ENCODE peak calls at places on chromosomes 5 and 9, in eight cellular contexts. C is HuH-7; T is T1000; L is heart right ventricle; O is CD8-positive, alpha-beta T cell; M is stimulated activated CD4-positive, alpha-beta T cell treated with anti-CD3 and anti-CD28 coated beads, Interleukin-15, amount 100 ng/mL, for 24 hours; H is C1 segment of cervical spinal cord; J is T-helper 2 cell. Z is an unnamed sample.

GRCh38 chr5:6592611-6593010 is 40.2 kb downstream of the NSUN2 start:
- DNase-seq in C (no peak), T (no peak), O (no peak), L (no peak), M (no peak), J (no peak), H (no peak), Z (no peak)

GRCh38 chr9:122379340-122379739 is 8.5 kb downstream of the PTGS1 start:
- DNase-seq in C (no peak), J (no peak), L (no peak), O (no peak), T (no peak), M (peak), H (no peak), Z (no peak)

GRCh38 chr5:54049144-54049543 is 261.2 kb downstream of the ARL15 start:
- DNase-seq in C (no peak), H (no peak), O (no peak), M (no peak), J (no peak), L (no peak), T (no peak), Z (no peak)

GRCh38 chr9:72882117-72882775 is 70.6 kb downstream of the ALDH1A1 start:
- DNase-seq in J (no peak), O (no peak), T (no peak), M (no peak), C (no peak), H (no peak), L (peak), Z (no peak)

GRCh38 chr5:129852747-129853352 is 51.4 kb upstream of the CHSY3 start:
- DNase-seq in H (peak), J (peak), M (peak), T (no peak), O (peak), L (peak), C (peak), Z (peak)

GRCh38 chr9:116644099-116644688 is 42.9 kb upstream of the TRIM32 start:
- DNase-seq in J (no peak), C (no peak), O (no peak), T (no peak), L (no peak), M (no peak), H (no peak), Z (no peak)

GRCh38 chr5:130955041-130955440 is 210.0 kb downstream of the HINT1 start:
- DNase-seq in L (no peak), M (no peak), C (no peak), O (no peak), J (no peak), H (no peak), T (peak), Z (no peak)

GRCh38 chr9:99489043-99489378 is 266.9 kb downstream of the SEC61B start:
- DNase-seq in H (no peak), L (no peak), J (no peak), C (no peak), M (no peak), T (peak), O (no peak), Z (no peak)

GRCh38 chr9:32456564-32456963 is 69.4 kb downstream of the RIGI start:
- DNase-seq in O (no peak), H (no peak), M (no peak), J (no peak), C (peak), L (no peak), T (no peak), Z (no peak)

GRCh38 chr9:109158656-109159055 is 8.4 kb downstream of the FRRS1L start:
- DNase-seq in O (no peak), L (no peak), T (no peak), J (no peak), H (no peak), C (no peak), M (no peak), Z (no peak)

GRCh38 chr5:68652507-68652906 is 437.0 kb downstream of the PIK3R1 start:
- DNase-seq in J (no peak), C (no peak), T (no peak), M (no peak), L (no peak), O (no peak), H (no peak), Z (no peak)